ENCODE peak calls at places on chromosomes 13 and 19, in nine cellular contexts. G is fibroblast of lung; K is K562; I is NCI-H1092 treated with DMSO at 0.1 percent for 48 hours; H is activated naive CD4-positive, alpha-beta T cell treated with anti-CD3 and anti-CD28 coated beads, Interleukin-2, amount 50 U/mL, for 16 hours; L is activated T-cell treated with anti-CD3 and anti-CD28 coated beads, Interleukin-2, amount 50 U/mL, for 72 hours; X is EL; Y is CD8-positive, alpha-beta T cell; M is germinal center. F is an unnamed sample.

GRCh38 chr19:12639901-12640613 is 26.5 kb downstream of the MAN2B1 start:
- DNase-seq in G (peak), K (peak), I (peak), H (peak), L (peak), X (peak), Y (peak), M (peak), F (no peak)

GRCh38 chr19:40640744-40641143 is 39.6 kb downstream of the LTBP4 start:
- DNase-seq in G (peak), K (peak), I (no peak), H (no peak), L (no peak), X (no peak), Y (no peak), M (peak), F (no peak)

GRCh38 chr13:77042566-77043177 is 15.7 kb upstream of the FBXL3 start:
- DNase-seq in G (no peak), K (no peak), I (no peak), H (no peak), L (no peak), X (no peak), Y (no peak), M (no peak), F (no peak)

GRCh38 chr13:45626731-45627374 is 11.3 kb upstream of the ERICH6B start:
- DNase-seq in G (peak), K (no peak), I (no peak), H (no peak), L (no peak), X (peak), Y (no peak), M (no peak), F (no peak)

GRCh38 chr19:48913114-48913513 is 13.0 kb downstream of the NUCB1 start:
- DNase-seq in G (no peak), K (no peak), I (no peak), H (no peak), L (no peak), X (peak), Y (peak), M (peak), F (no peak)

GRCh38 chr19:40279761-40280607 is 5.2 kb downstream of the AKT2 start:
- DNase-seq in G (no peak), K (no peak), I (no peak), H (no peak), L (no peak), X (no peak), Y (no peak), M (peak), F (no peak)

GRCh38 chr19:41886761-41887710 is 4.1 kb downstream of the ARHGEF1 start:
- DNase-seq in G (no peak), K (no peak), I (no peak), H (peak), L (peak), X (no peak), Y (peak), M (peak), F (no peak)

GRCh38 chr13:42497798-42498197 is 76.2 kb upstream of the TNFSF11 start:
- DNase-seq in G (peak), K (no peak), I (no peak), H (no peak), L (peak), X (peak), Y (no peak), M (no peak), F (no peak)

GRCh38 chr13:91726666-91727065 is 328.2 kb downstream of the GPC5 start:
- DNase-seq in G (no peak), K (no peak), I (no peak), H (no peak), L (no peak), X (no peak), Y (no peak), M (no peak), F (no peak)

GRCh38 chr19:1676351-1677266 is 24.2 kb upstream of the TCF3 start:
- DNase-seq in G (no peak), K (peak), I (no peak), H (no peak), L (no peak), X (no peak), Y (no peak), M (no peak), F (no peak)

GRCh38 chr13:110200276-110200675 is 106.7 kb downstream of the COL4A1 start:
- DNase-seq in G (no peak), K (no peak), I (no peak), H (no peak), L (no peak), X (no peak), Y (no peak), M (no peak), F (no peak)

GRCh38 chr19:4456843-4457653 is 546 bp downstream of the UBXN6 start:
- DNase-seq in G (peak), K (peak), I (peak), H (peak), L (peak), X (peak), Y (peak), M (peak), F (no peak)

GRCh38 chr19:19591133-19591825 is 27.2 kb downstream of the PBX4 start:
- DNase-seq in G (peak), K (no peak), I (no peak), H (peak), L (peak), X (peak), Y (peak), M (peak), F (no peak)

GRCh38 chr13:31767175-31767900 is 28.0 kb downstream of the RXFP2 start:
- DNase-seq in G (peak), K (no peak), I (no peak), H (no peak), L (no peak), X (peak), Y (no peak), M (no peak), F (no peak)

GRCh38 chr19:1590641-1591397 is 1.8 kb downstream of the MBD3 start:
- DNase-seq in G (no peak), K (peak), I (peak), H (peak), L (peak), X (peak), Y (no peak), M (no peak), F (no peak)

GRCh38 chr13:40665061-40665753 is 1.2 kb downstream of the FOXO1 start:
- DNase-seq in G (no peak), K (peak), I (no peak), H (peak), L (peak), X (peak), Y (peak), M (peak), F (no peak)

GRCh38 chr19:35742121-35742724 is at the start of gene IGFLR1:
- DNase-seq in G (no peak), K (no peak), I (no peak), H (peak), L (peak), X (no peak), Y (peak), M (peak), F (no peak)

GRCh38 chr13:26255717-26256277 is 1.9 kb downstream of the CDK8 start:
- DNase-seq in G (peak), K (peak), I (peak), H (no peak), L (no peak), X (peak), Y (no peak), M (no peak), F (no peak)

GRCh38 chr13:111903143-111903542 is 163.8 kb upstream of the SOX1 start:
- DNase-seq in G (no peak), K (no peak), I (no peak), H (no peak), L (no peak), X (no peak), Y (no peak), M (no peak), F (no peak)

GRCh38 chr19:49676136-49676689 is 858 bp upstream of the PRMT1 start:
- DNase-seq in G (peak), K (peak), I (peak), H (no peak), L (no peak), X (peak), Y (peak), M (peak), F (peak)

GRCh38 chr13:42847891-42848663 is 66.7 kb downstream of the FAM216B start:
- DNase-seq in G (no peak), K (no peak), I (no peak), H (no peak), L (no peak), X (no peak), Y (no peak), M (no peak), F (no peak)

GRCh38 chr19:41311613-41312012 is 1.6 kb downstream of the CCDC97 start:
- DNase-seq in G (peak), K (no peak), I (no peak), H (no peak), L (no peak), X (no peak), Y (no peak), M (no peak), F (no peak)

GRCh38 chr13:102903659-102904407 is 58.0 kb downstream of the ERCC5 start:
- DNase-seq in G (no peak), K (peak), I (peak), H (no peak), L (no peak), X (peak), Y (no peak), M (peak), F (peak)

GRCh38 chr19:35719402-35720162 is 1.8 kb downstream of the KMT2B start:
- DNase-seq in G (no peak), K (no peak), I (no peak), H (no peak), L (no peak), X (no peak), Y (no peak), M (no peak), F (no peak)

GRCh38 chr13:31328549-31329229 is 128.9 kb downstream of the B3GLCT start:
- DNase-seq in G (peak), K (no peak), I (no peak), H (no peak), L (no peak), X (no peak), Y (no peak), M (no peak), F (no peak)

GRCh38 chr13:106917024-106917491 is 349.1 kb upstream of the ARGLU1 start:
- DNase-seq in G (no peak), K (no peak), I (no peak), H (no peak), L (no peak), X (no peak), Y (no peak), M (no peak), F (no peak)

GRCh38 chr13:20161275-20161950 is 561 bp upstream of the GJA3 start:
- DNase-seq in G (no peak), K (no peak), I (no peak), H (peak), L (peak), X (peak), Y (peak), M (peak), F (no peak)

GRCh38 chr19:33520048-33520643 is 1.4 kb downstream of the PEPD start:
- DNase-seq in G (no peak), K (no peak), I (no peak), H (no peak), L (no peak), X (no peak), Y (no peak), M (no peak), F (no peak)

GRCh38 chr19:29628661-29629385 is 22.7 kb downstream of the POP4 start:
- DNase-seq in G (no peak), K (no peak), I (no peak), H (no peak), L (no peak), X (no peak), Y (no peak), M (no peak), F (no peak)

GRCh38 chr19:40355975-40356680 is 7.6 kb downstream of the PLD3 start:
- DNase-seq in G (no peak), K (no peak), I (no peak), H (no peak), L (no peak), X (no peak), Y (no peak), M (no peak), F (no peak)